ENCODE peak calls at places on chromosomes 16 and 17, in seven cellular contexts. P is HFF-Myc; V is activated CD4-positive, CD25-positive, alpha-beta regulatory T cell; J is neuronal stem cell; E is effector CD4-positive, alpha-beta T cell; L is heart left ventricle; A is posterior cingulate gyrus. M is an unnamed sample.

GRCh38 chr16:1152651-1153259 is at the start of gene CACNA1H:
- DNase-seq in P (no peak), V (peak), J (peak), E (peak), L (no peak), A (no peak), M (no peak)

GRCh38 chr17:63537991-63538692 is 12.1 kb upstream of the DCAF7 start:
- DNase-seq in P (no peak), V (no peak), J (no peak), E (no peak), L (no peak), A (peak), M (no peak)

GRCh38 chr17:35171834-35172233 is 22.4 kb downstream of the SLC35G3 start:
- DNase-seq in P (no peak), V (no peak), J (no peak), E (peak), L (no peak), A (no peak), M (no peak)

GRCh38 chr17:9389116-9389515 is 186.5 kb downstream of the STX8 start:
- DNase-seq in P (peak), V (no peak), J (no peak), E (no peak), L (no peak), A (no peak), M (no peak)

GRCh38 chr16:76970087-76970744 is 220.8 kb upstream of the MON1B start:
- DNase-seq in P (no peak), V (no peak), J (no peak), E (no peak), L (no peak), A (no peak), M (no peak)

GRCh38 chr17:80965606-80966005 is 26.0 kb upstream of the CHMP6 start:
- DNase-seq in P (no peak), V (no peak), J (no peak), E (no peak), L (no peak), A (peak), M (no peak)

GRCh38 chr17:44672479-44673093 is 16.3 kb downstream of the MEIOC start:
- DNase-seq in P (no peak), V (no peak), J (no peak), E (no peak), L (no peak), A (no peak), M (no peak)

GRCh38 chr16:72530434-72530833 is 358.5 kb upstream of the PMFBP1 start:
- DNase-seq in P (peak), V (no peak), J (no peak), E (no peak), L (no peak), A (no peak), M (no peak)

GRCh38 chr17:49362723-49363117 is 670 bp upstream of the ZNF652 start:
- DNase-seq in P (no peak), V (no peak), J (no peak), E (no peak), L (no peak), A (no peak), M (no peak)

GRCh38 chr17:32495347-32496253 is 8.8 kb downstream of the CDK5R1 start:
- DNase-seq in P (no peak), V (no peak), J (no peak), E (no peak), L (peak), A (peak), M (no peak)

GRCh38 chr17:9658593-9659211 is 13.4 kb downstream of the USP43 start:
- DNase-seq in P (peak), V (no peak), J (no peak), E (no peak), L (no peak), A (peak), M (no peak)

GRCh38 chr17:19000531-19001011 is 4.0 kb downstream of the FAM83G start:
- DNase-seq in P (no peak), V (no peak), J (no peak), E (no peak), L (no peak), A (no peak), M (no peak)

GRCh38 chr17:68682913-68683312 is 81.7 kb upstream of the FAM20A start:
- DNase-seq in P (no peak), V (no peak), J (no peak), E (no peak), L (no peak), A (no peak), M (no peak)

GRCh38 chr16:18948372-18949020 is 22.3 kb upstream of the SMG1 start:
- DNase-seq in P (no peak), V (no peak), J (no peak), E (no peak), L (no peak), A (no peak), M (no peak)

GRCh38 chr17:7740481-7741001 is 23.0 kb downstream of the DNAH2 start:
- DNase-seq in P (no peak), V (no peak), J (no peak), E (no peak), L (no peak), A (no peak), M (no peak)

GRCh38 chr16:76583995-76584394 is 306.8 kb downstream of the CNTNAP4 start:
- DNase-seq in P (no peak), V (no peak), J (no peak), E (no peak), L (no peak), A (no peak), M (no peak)

GRCh38 chr16:14502932-14503741 is 126.9 kb downstream of the PARN start:
- DNase-seq in P (no peak), V (no peak), J (no peak), E (no peak), L (no peak), A (no peak), M (no peak)

GRCh38 chr17:63511331-63511730 is 11.8 kb upstream of the KCNH6 start:
- DNase-seq in P (no peak), V (no peak), J (no peak), E (no peak), L (no peak), A (no peak), M (no peak)

GRCh38 chr17:81388612-81389367 is 6.5 kb upstream of the BAHCC1 start:
- DNase-seq in P (no peak), V (no peak), J (no peak), E (no peak), L (no peak), A (peak), M (no peak)

GRCh38 chr16:70679653-70680494 is 6.0 kb downstream of the MTSS2 start:
- DNase-seq in P (no peak), V (no peak), J (no peak), E (no peak), L (no peak), A (peak), M (no peak)

GRCh38 chr16:15457958-15458357 is 23.6 kb downstream of the BMERB1 start:
- DNase-seq in P (no peak), V (no peak), J (no peak), E (no peak), L (no peak), A (no peak), M (no peak)

GRCh38 chr16:53433930-53434435 is 288 bp upstream of the RBL2 start:
- DNase-seq in P (no peak), V (no peak), J (no peak), E (no peak), L (peak), A (no peak), M (no peak)

GRCh38 chr17:21214777-21215541 is 998 bp upstream of the TMEM11 start:
- DNase-seq in P (no peak), V (no peak), J (peak), E (no peak), L (no peak), A (no peak), M (no peak)

GRCh38 chr17:81034168-81034777 is 678 bp upstream of the BAIAP2 start:
- DNase-seq in P (no peak), V (no peak), J (no peak), E (no peak), L (no peak), A (peak), M (no peak)

GRCh38 chr17:22669721-22670120 is 977.4 kb downstream of the KCNJ18 start:
- DNase-seq in P (no peak), V (no peak), J (no peak), E (no peak), L (no peak), A (no peak), M (no peak)

GRCh38 chr16:3578121-3578520 is 918 bp upstream of the NLRC3 start:
- DNase-seq in P (no peak), V (no peak), J (no peak), E (peak), L (no peak), A (no peak), M (no peak)

GRCh38 chr17:81646869-81647600 is 9.3 kb downstream of the PDE6G start:
- DNase-seq in P (no peak), V (no peak), J (no peak), E (no peak), L (no peak), A (no peak), M (no peak)

GRCh38 chr17:46773676-46774075 is 44.8 kb downstream of the WNT3 start:
- DNase-seq in P (no peak), V (no peak), J (no peak), E (no peak), L (no peak), A (no peak), M (no peak)

GRCh38 chr17:35256629-35257028 is 13.8 kb downstream of the SLFN5 start:
- DNase-seq in P (no peak), V (no peak), J (no peak), E (no peak), L (no peak), A (no peak), M (no peak)

GRCh38 chr16:30858111-30858495 is 35.8 kb downstream of the BCL7C start:
- DNase-seq in P (no peak), V (no peak), J (no peak), E (no peak), L (no peak), A (no peak), M (no peak)

GRCh38 chr17:27536781-27537180 is 80.5 kb downstream of the KSR1 start:
- DNase-seq in P (no peak), V (no peak), J (no peak), E (no peak), L (no peak), A (no peak), M (no peak)

GRCh38 chr17:79851461-79851817 is 12.2 kb upstream of the CBX4 start:
- DNase-seq in P (no peak), V (no peak), J (no peak), E (no peak), L (no peak), A (no peak), M (no peak)

GRCh38 chr16:51982715-51983680 is 563.9 kb downstream of the TOX3 start:
- DNase-seq in P (peak), V (no peak), J (peak), E (no peak), L (peak), A (no peak), M (peak)

GRCh38 chr17:77836557-77837041 is 121.9 kb upstream of the TNRC6C start:
- DNase-seq in P (no peak), V (no peak), J (no peak), E (peak), L (no peak), A (no peak), M (no peak)

GRCh38 chr17:50918071-50918932 is 52.1 kb upstream of the TOB1 start:
- DNase-seq in P (no peak), V (no peak), J (no peak), E (no peak), L (peak), A (peak), M (no peak)

GRCh38 chr16:22898131-22898530 is 84.2 kb downstream of the HS3ST2 start:
- DNase-seq in P (no peak), V (no peak), J (no peak), E (no peak), L (no peak), A (no peak), M (no peak)

GRCh38 chr16:67304006-67304405 is 22.5 kb downstream of the KCTD19 start:
- DNase-seq in P (no peak), V (no peak), J (no peak), E (no peak), L (no peak), A (peak), M (no peak)

GRCh38 chr17:38898291-38898679 is 27.1 kb upstream of the LASP1NB start:
- DNase-seq in P (no peak), V (no peak), J (no peak), E (no peak), L (no peak), A (no peak), M (no peak)

GRCh38 chr17:56629450-56630187 is 36.1 kb downstream of the NOG start:
- DNase-seq in P (peak), V (no peak), J (peak), E (no peak), L (no peak), A (no peak), M (peak)